ENCODE peak calls at places on chromosome 13, in ten cellular contexts. T is tibial nerve; F is neural crest cell; M is stimulated activated CD4-positive, alpha-beta T cell treated with anti-CD3 and anti-CD28 coated beads, Interleukin-4, amount 100 ng/mL, for 48 hours; H is GM12892; S is B cell; U is activated naive CD4-positive, alpha-beta T cell; W is AG08396; X is stimulated activated effector memory CD8-positive, alpha-beta T cell treated with anti-CD3 and anti-CD28 coated beads, Interleukin-12 subunit alpha, Interleukin-12 subunit beta, amount 100 ng/mL, for 72 hours; B is T-cell. N is an unnamed sample.

GRCh38 chr13:51715613-51716012 is 88.3 kb downstream of the DHRS12 start:
- DNase-seq in M (no peak), T (no peak), H (no peak), W (no peak), X (no peak), S (no peak), B (no peak), U (no peak), F (no peak), N (no peak)

GRCh38 chr13:50805805-50806204 is 37.7 kb downstream of the DLEU7 start:
- DNase-seq in F (no peak), B (no peak), S (no peak), H (no peak), T (no peak), W (no peak), M (no peak), U (no peak), X (no peak), N (no peak)

GRCh38 chr13:40562975-40563349 is 103.5 kb downstream of the FOXO1 start:
- DNase-seq in U (no peak), H (no peak), W (no peak), M (no peak), X (no peak), S (no peak), T (no peak), B (no peak), F (no peak), N (no peak)

GRCh38 chr13:31950121-31950810 is 81.3 kb upstream of the FRY start:
- DNase-seq in B (no peak), F (no peak), S (no peak), H (no peak), U (no peak), M (no peak), X (no peak), W (no peak), T (no peak), N (peak)

GRCh38 chr13:51518847-51519246 is 65.4 kb upstream of the WDFY2 start:
- DNase-seq in T (no peak), X (no peak), S (no peak), B (no peak), U (no peak), F (no peak), W (no peak), M (no peak), H (no peak), N (no peak)

GRCh38 chr13:82947121-82948077 is 934.9 kb downstream of the SLITRK1 start:
- DNase-seq in S (no peak), B (no peak), F (no peak), W (no peak), T (no peak), H (no peak), M (no peak), U (no peak), X (no peak), N (no peak)

GRCh38 chr13:51923983-51924539 is 62.3 kb downstream of the CCDC70 start:
- DNase-seq in B (no peak), M (no peak), H (no peak), U (no peak), X (no peak), W (no peak), T (no peak), S (no peak), F (no peak), N (no peak)

GRCh38 chr13:26660185-26660584 is 100.4 kb downstream of the GPR12 start:
- DNase-seq in M (no peak), F (no peak), W (no peak), H (no peak), S (no peak), B (no peak), X (no peak), T (no peak), U (no peak), N (no peak)

GRCh38 chr13:47114030-47114429 is 217.2 kb upstream of the HTR2A start:
- DNase-seq in H (no peak), U (no peak), S (no peak), X (no peak), M (no peak), F (no peak), T (no peak), B (no peak), W (peak), N (no peak)

GRCh38 chr13:110239280-110240120 is 67.5 kb downstream of the COL4A1 start:
- DNase-seq in S (no peak), H (no peak), F (no peak), U (no peak), X (no peak), W (no peak), B (no peak), M (no peak), T (no peak), N (no peak)

GRCh38 chr13:90448466-90449037 is 898.9 kb upstream of the MIR17HG start:
- DNase-seq in F (no peak), M (no peak), W (no peak), U (no peak), H (no peak), X (no peak), B (no peak), T (no peak), S (no peak), N (no peak)

GRCh38 chr13:112519517-112520060 is 68.4 kb downstream of the TUBGCP3 start:
- DNase-seq in B (no peak), F (no peak), W (no peak), X (no peak), H (no peak), U (no peak), M (no peak), S (no peak), T (no peak), N (no peak)

GRCh38 chr13:33519561-33520479 is 234.3 kb upstream of the STARD13 start:
- DNase-seq in M (no peak), W (peak), U (no peak), B (no peak), F (no peak), X (no peak), T (no peak), H (no peak), S (no peak), N (no peak)

GRCh38 chr13:44232729-44233128 is 140.9 kb upstream of the SERP2 start:
- DNase-seq in U (no peak), H (no peak), W (no peak), S (no peak), X (no peak), B (no peak), F (no peak), M (no peak), T (no peak), N (no peak)

GRCh38 chr13:93758575-93758974 is 532.0 kb downstream of the GPC6 start:
- DNase-seq in M (no peak), X (no peak), F (no peak), S (no peak), H (no peak), T (no peak), B (no peak), W (no peak), U (no peak), N (no peak)

GRCh38 chr13:24071423-24072075 is 89.0 kb upstream of the SPATA13 start:
- DNase-seq in S (no peak), M (no peak), H (no peak), B (no peak), F (no peak), U (no peak), W (peak), X (no peak), T (no peak), N (no peak)

GRCh38 chr13:33213024-33213795 is 72.3 kb downstream of the STARD13 start:
- DNase-seq in X (no peak), B (no peak), W (no peak), H (no peak), M (no peak), T (no peak), U (no peak), F (no peak), S (no peak), N (no peak)

N was measured in body of pancreas.